ENCODE peak calls at places on chromosomes 2 and 18, in four cellular contexts. One of them, this sample, is unnamed.

GRCh38 chr2:63878486-63878885 is 36.8 kb downstream of the UGP2 start:
- DNase-seq in sigmoid colon: no peak
- DNase-seq in stomach: no peak
- DNase-seq in SK-N-SH: no peak
- DNase-seq in this sample: no peak

GRCh38 chr18:12254137-12254819 is at the start of gene CIDEA:
- DNase-seq in sigmoid colon: no peak
- DNase-seq in stomach: no peak
- DNase-seq in SK-N-SH: no peak
- DNase-seq in this sample: no peak

GRCh38 chr18:62521082-62521481 is 1.7 kb upstream of the ZCCHC2 start:
- DNase-seq in sigmoid colon: no peak
- DNase-seq in stomach: no peak
- DNase-seq in SK-N-SH: no peak
- DNase-seq in this sample: peak; percentile 3

GRCh38 chr2:222698276-222698675 is 26.8 kb downstream of the MOGAT1 start:
- DNase-seq in sigmoid colon: no peak
- DNase-seq in stomach: no peak
- DNase-seq in SK-N-SH: no peak
- DNase-seq in this sample: no peak

GRCh38 chr2:120736955-120737801 is 1.5 kb downstream of the GLI2 start:
- DNase-seq in sigmoid colon: peak; percentile 84
- DNase-seq in stomach: peak; percentile 34
- DNase-seq in SK-N-SH: peak; percentile 74
- DNase-seq in this sample: peak; percentile 92

GRCh38 chr2:51722311-51722710 is 690.4 kb upstream of the NRXN1 start:
- DNase-seq in sigmoid colon: no peak
- DNase-seq in stomach: no peak
- DNase-seq in SK-N-SH: no peak
- DNase-seq in this sample: no peak

GRCh38 chr2:227607969-227608368 is 6.7 kb downstream of the SCYGR3 start:
- DNase-seq in sigmoid colon: no peak
- DNase-seq in stomach: no peak
- DNase-seq in SK-N-SH: no peak
- DNase-seq in this sample: peak; percentile 45

GRCh38 chr2:69253893-69254292 is 133.1 kb downstream of the GFPT1 start:
- DNase-seq in sigmoid colon: peak; percentile 82
- DNase-seq in stomach: no peak
- DNase-seq in SK-N-SH: no peak
- DNase-seq in this sample: no peak

DNA sequence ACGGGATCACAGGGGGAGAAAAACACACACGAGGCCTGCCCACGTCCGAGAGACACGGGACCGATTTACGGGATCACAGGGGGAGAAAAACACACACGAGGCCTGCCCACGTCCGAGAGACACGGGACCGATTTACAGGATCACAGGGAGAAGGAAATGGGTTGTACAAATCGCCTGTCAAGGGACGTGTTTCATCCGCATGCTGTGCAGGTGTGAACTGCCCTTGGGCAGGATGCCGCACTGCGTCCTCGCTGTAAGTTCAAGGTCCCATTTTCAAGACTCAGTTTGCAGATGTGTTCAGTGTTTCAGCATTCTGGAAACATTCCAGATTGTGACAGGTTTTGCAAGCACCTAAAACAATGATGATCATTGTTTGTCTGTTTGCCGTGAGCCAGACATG is 2.3 kb upstream of the KCNG2 start:
- DNase-seq in sigmoid colon: no peak
- DNase-seq in stomach: no peak
- DNase-seq in SK-N-SH: no peak
- DNase-seq in this sample: no peak
- TF ChIP-seq EP300 in sigmoid colon: no peak
- TF ChIP-seq EP300 in stomach: no peak
- TF ChIP-seq EP300 in SK-N-SH: no peak
- TF ChIP-seq EP300 in this sample: no peak

DNA sequence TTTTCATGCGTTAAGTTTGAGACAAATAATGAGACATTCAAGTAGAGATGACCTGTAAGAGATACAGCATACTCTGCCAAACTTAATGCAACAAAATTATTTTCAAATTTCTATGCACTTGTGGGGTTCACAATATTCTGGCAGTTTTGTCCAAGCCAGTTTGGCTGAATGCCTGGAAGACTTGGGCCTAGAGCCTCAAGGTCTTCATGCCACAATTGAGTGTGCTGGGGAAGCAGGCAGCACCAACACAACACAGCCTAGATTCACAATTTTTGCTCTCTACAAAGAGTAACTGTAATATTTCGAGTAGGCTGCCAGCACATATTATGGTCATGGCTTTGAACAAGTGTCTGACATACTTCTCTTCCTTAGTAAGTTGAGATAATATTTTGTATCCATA is 461.4 kb upstream of the SPHKAP start:
- DNase-seq in sigmoid colon: no peak
- DNase-seq in stomach: no peak
- DNase-seq in SK-N-SH: no peak
- DNase-seq in this sample: no peak
- H3K4me1 ChIP-seq in sigmoid colon: no peaks in the 10 kb centered on the region
- H3K4me1 ChIP-seq in stomach: no peaks in the 10 kb centered on the region
- H3K4me1 ChIP-seq in SK-N-SH: no peaks in the 10 kb centered on the region
- H3K4me1 ChIP-seq in this sample: no peaks in the 10 kb centered on the region

GRCh38 chr18:55232506-55232905 is 273.2 kb upstream of the CCDC68 start:
- DNase-seq in sigmoid colon: no peak
- DNase-seq in stomach: no peak
- DNase-seq in SK-N-SH: no peak
- DNase-seq in this sample: no peak
- TF ChIP-seq EP300 in sigmoid colon: no peak
- TF ChIP-seq EP300 in stomach: no peak
- TF ChIP-seq EP300 in SK-N-SH: no peak
- TF ChIP-seq EP300 in this sample: no peak

DNA sequence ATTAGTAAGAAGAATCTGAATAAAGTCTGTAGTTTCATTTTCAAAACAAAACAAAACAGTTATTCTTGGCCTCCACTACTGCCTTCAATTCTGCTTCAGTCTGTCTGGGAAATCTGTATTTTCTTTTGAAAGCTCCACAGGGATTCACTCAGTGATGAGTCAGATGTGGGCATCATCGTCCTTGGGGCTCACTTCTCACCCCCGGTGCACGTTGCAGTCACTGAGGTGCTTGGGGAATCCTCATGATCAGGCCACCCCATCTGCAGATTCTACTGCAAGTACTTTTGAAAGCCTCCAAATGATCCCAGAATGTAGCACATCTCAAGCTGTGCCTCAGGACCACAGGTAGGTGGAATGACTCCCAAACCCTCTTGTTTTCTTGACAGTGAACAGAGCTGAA is 34.3 kb downstream of the LPIN2 start:
- DNase-seq in sigmoid colon: no peak
- DNase-seq in stomach: no peak
- DNase-seq in SK-N-SH: no peak
- DNase-seq in this sample: no peak
- H3K4me1 ChIP-seq in sigmoid colon: peaks cover 68% of the 10 kb centered on the region
- H3K4me1 ChIP-seq in stomach: peaks cover 98% of the 10 kb centered on the region
- H3K4me1 ChIP-seq in SK-N-SH: peaks cover 14% of the 10 kb centered on the region
- H3K4me1 ChIP-seq in this sample: peaks cover 74% of the 10 kb centered on the region

DNA sequence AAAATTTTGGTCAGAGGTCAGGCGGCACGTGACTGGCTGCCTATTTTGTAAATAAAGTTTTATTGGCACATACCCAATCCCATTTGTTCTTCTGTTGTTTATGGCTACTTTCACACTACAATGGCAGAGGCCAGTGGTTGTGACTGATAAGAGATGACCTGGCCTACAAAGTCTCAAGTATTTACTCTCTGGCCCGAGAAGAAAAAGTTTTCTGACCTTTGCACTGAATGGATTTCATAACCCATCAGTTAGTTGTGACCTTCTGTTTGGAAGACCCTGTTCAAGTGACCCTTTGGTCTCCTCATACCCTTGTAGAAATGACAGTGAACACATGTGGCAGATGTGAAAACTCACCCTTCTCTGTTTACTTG is 121.4 kb upstream of the MGAT5 start:
- DNase-seq in sigmoid colon: no peak
- DNase-seq in stomach: no peak
- DNase-seq in SK-N-SH: no peak
- DNase-seq in this sample: no peak
- TF ChIP-seq EP300 in sigmoid colon: no peak
- TF ChIP-seq EP300 in stomach: no peak
- TF ChIP-seq EP300 in SK-N-SH: no peak
- TF ChIP-seq EP300 in this sample: no peak

DNA sequence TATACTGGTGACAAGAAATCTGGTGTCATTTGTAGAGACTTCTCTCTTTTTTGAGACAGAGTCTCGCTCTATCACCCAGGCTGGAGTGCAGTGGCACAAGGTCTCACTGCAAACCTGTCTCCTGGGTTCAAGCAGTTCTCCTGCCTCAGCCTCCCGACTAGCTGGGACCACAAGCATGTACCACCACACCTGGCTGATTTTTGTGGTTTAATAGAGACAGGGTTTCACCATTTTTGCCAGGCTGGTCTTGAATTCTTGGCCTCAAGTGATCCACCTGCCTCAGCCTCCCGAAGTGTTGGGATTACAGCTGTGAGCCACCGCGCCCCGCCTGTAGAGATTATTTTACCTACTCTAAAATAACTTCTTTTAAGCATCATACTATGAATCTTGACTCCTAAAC is 6.5 kb downstream of the HNRNPLL start:
- DNase-seq in sigmoid colon: no peak
- DNase-seq in stomach: no peak
- DNase-seq in SK-N-SH: no peak
- DNase-seq in this sample: no peak
- H3K4me1 ChIP-seq in sigmoid colon: peaks cover 72% of the 10 kb centered on the region
- H3K4me1 ChIP-seq in stomach: peaks cover 99% of the 10 kb centered on the region
- H3K4me1 ChIP-seq in SK-N-SH: peaks cover 16% of the 10 kb centered on the region
- H3K4me1 ChIP-seq in this sample: peaks cover 54% of the 10 kb centered on the region

GRCh38 chr2:24546668-24547067 is 55.6 kb downstream of the NCOA1 start:
- DNase-seq in sigmoid colon: no peak
- DNase-seq in stomach: no peak
- DNase-seq in SK-N-SH: no peak
- DNase-seq in this sample: no peak
- TF ChIP-seq EP300 in sigmoid colon: no peak
- TF ChIP-seq EP300 in stomach: no peak
- TF ChIP-seq EP300 in SK-N-SH: no peak
- TF ChIP-seq EP300 in this sample: no peak

GRCh38 chr18:79950440-79951341 is 762 bp downstream of the SLC66A2 start:
- DNase-seq in sigmoid colon: peak; percentile 67
- DNase-seq in stomach: peak; percentile 50
- DNase-seq in SK-N-SH: peak; percentile 84
- DNase-seq in this sample: no peak

GRCh38 chr18:79947054-79947755 is 4.2 kb downstream of the SLC66A2 start:
- DNase-seq in sigmoid colon: peak; percentile 48
- DNase-seq in stomach: peak; percentile 21
- DNase-seq in SK-N-SH: no peak
- DNase-seq in this sample: no peak

GRCh38 chr18:79949571-79950439 is 1.6 kb downstream of the SLC66A2 start:
- DNase-seq in sigmoid colon: peak; percentile 69
- DNase-seq in stomach: peak; percentile 32
- DNase-seq in SK-N-SH: no peak
- DNase-seq in this sample: no peak

GRCh38 chr18:79947881-79948610 is 3.4 kb downstream of the SLC66A2 start:
- DNase-seq in sigmoid colon: peak; percentile 47
- DNase-seq in stomach: peak; percentile 14
- DNase-seq in SK-N-SH: no peak
- DNase-seq in this sample: no peak

GRCh38 chr18:79948719-79949411 is 2.6 kb downstream of the SLC66A2 start:
- DNase-seq in sigmoid colon: peak; percentile 43
- DNase-seq in stomach: peak; percentile 13
- DNase-seq in SK-N-SH: no peak
- DNase-seq in this sample: no peak
- H3K4me1 ChIP-seq in sigmoid colon: peaks cover 66% of the 10 kb centered on the region
- H3K4me1 ChIP-seq in stomach: peaks cover 83% of the 10 kb centered on the region
- H3K4me1 ChIP-seq in SK-N-SH: peaks cover 9% of the 10 kb centered on the region
- H3K4me1 ChIP-seq in this sample: peaks cover 64% of the 10 kb centered on the region

DNA sequence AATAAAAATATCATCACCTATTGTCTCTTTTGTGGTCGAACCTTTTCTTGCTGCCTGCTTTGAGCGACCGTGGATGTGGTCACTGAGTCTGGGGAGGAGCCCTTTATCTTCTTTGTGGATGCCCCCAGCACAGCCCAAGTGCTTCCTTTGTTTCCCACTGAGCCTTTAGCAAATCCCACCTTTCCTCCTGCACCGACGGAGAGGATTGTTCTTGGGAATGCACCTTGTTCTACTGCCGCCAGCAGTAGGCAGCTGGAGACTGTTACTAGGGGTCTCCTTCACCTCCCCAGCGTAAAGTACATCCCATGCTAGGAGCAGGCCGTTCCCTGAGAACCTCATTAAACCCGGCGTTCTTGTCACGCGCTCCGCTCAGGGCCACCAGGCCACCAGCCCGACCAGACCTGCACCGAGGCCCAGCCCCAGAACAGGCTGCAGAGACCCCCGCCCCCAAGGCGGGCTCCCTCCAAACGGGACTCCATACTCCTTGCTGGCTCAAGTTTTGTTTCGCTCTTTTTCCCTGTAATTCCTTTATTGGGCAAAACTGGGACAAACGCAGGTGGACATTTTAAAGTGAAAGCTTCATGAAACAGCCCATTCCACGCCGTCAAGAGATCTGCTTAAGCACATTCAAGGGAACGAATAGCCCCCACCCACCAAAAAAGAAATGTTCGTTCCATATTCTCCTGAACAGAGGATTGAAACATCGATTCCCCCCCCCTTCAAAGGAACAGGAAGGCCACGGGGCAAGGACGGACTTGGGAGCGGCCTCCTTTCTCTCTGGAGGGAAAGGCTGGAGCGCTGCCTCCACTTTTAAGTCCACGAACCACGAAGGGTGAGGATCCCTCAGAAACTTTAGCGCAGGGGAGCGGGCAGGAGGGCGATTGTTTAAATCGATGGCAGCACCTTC is 1.1 kb upstream of the MAT2A start:
- DNase-seq in sigmoid colon: peak; percentile 84
- DNase-seq in stomach: peak; percentile 57
- DNase-seq in SK-N-SH: peak; percentile 72
- DNase-seq in this sample: no peak
- TF ChIP-seq EP300 in sigmoid colon: no peak
- TF ChIP-seq EP300 in stomach: no peak
- TF ChIP-seq EP300 in SK-N-SH: peak; percentile 3
- TF ChIP-seq EP300 in this sample: no peak

GRCh38 chr2:46852124-46852523 is 63.5 kb downstream of the MCFD2 start:
- DNase-seq in sigmoid colon: peak; percentile 56
- DNase-seq in stomach: no peak
- DNase-seq in SK-N-SH: no peak
- DNase-seq in this sample: no peak
- H3K4me1 ChIP-seq in sigmoid colon: peaks cover 80% of the 10 kb centered on the region
- H3K4me1 ChIP-seq in stomach: peaks cover 60% of the 10 kb centered on the region
- H3K4me1 ChIP-seq in SK-N-SH: peaks cover 42% of the 10 kb centered on the region
- H3K4me1 ChIP-seq in this sample: peaks cover 90% of the 10 kb centered on the region

This sample was measured in esophagus muscularis mucosa.